ENCODE peak calls at places on chromosomes 4 and X, in nine cellular contexts. One of them, this sample, is unnamed.
A peak's percentile ranks its signal among the peaks of the same experiment; 100 is the strongest.

GRCh38 chr4:119210760-119211159 is 1.8 kb upstream of the USP53 start:
- DNase-seq in fibroblast of lung: peak; percentile 41
- DNase-seq in T-helper 2 cell: no peak
- DNase-seq in smooth muscle cell of the brain vasculature: no peak
- DNase-seq in HT1080: peak; percentile 53
- DNase-seq in hepatocyte: no peak
- DNase-seq in Daoy: no peak
- DNase-seq in activated CD8-positive, alpha-beta T cell treated with anti-CD3 and anti-CD28 coated beads for 36 hours: no peak
- DNase-seq in NCI-H2029: no peak
- DNase-seq in this sample: no peak

GRCh38 chr4:5165419-5166369 is 114.4 kb downstream of the STK32B start:
- DNase-seq in NCI-H2029: no peak
- DNase-seq in activated CD8-positive, alpha-beta T cell treated with anti-CD3 and anti-CD28 coated beads for 36 hours: no peak
- DNase-seq in fibroblast of lung: peak; percentile 23
- DNase-seq in Daoy: peak; percentile 94
- DNase-seq in smooth muscle cell of the brain vasculature: peak; percentile 17
- DNase-seq in T-helper 2 cell: no peak
- DNase-seq in HT1080: peak; percentile 79
- DNase-seq in hepatocyte: peak; percentile 17
- DNase-seq in this sample: no peak

GRCh38 chrX:8194216-8194615 is 23.1 kb upstream of the VCX2 start:
- DNase-seq in hepatocyte: no peak
- DNase-seq in smooth muscle cell of the brain vasculature: no peak
- DNase-seq in Daoy: no peak
- DNase-seq in fibroblast of lung: no peak
- DNase-seq in NCI-H2029: no peak
- DNase-seq in activated CD8-positive, alpha-beta T cell treated with anti-CD3 and anti-CD28 coated beads for 36 hours: no peak
- DNase-seq in HT1080: no peak
- DNase-seq in T-helper 2 cell: no peak
- DNase-seq in this sample: no peak

GRCh38 chr4:167282171-167282864 is 48.0 kb upstream of the SPOCK3 start:
- DNase-seq in hepatocyte: no peak
- DNase-seq in Daoy: peak; percentile 4
- DNase-seq in smooth muscle cell of the brain vasculature: no peak
- DNase-seq in fibroblast of lung: no peak
- DNase-seq in NCI-H2029: no peak
- DNase-seq in T-helper 2 cell: no peak
- DNase-seq in HT1080: peak; percentile 31
- DNase-seq in activated CD8-positive, alpha-beta T cell treated with anti-CD3 and anti-CD28 coated beads for 36 hours: no peak
- DNase-seq in this sample: no peak

GRCh38 chr4:121728798-121729226 is 32.0 kb upstream of the ANXA5 start:
- DNase-seq in fibroblast of lung: peak; percentile 79
- DNase-seq in hepatocyte: no peak
- DNase-seq in HT1080: peak; percentile 91
- DNase-seq in T-helper 2 cell: no peak
- DNase-seq in smooth muscle cell of the brain vasculature: no peak
- DNase-seq in activated CD8-positive, alpha-beta T cell treated with anti-CD3 and anti-CD28 coated beads for 36 hours: no peak
- DNase-seq in Daoy: peak; percentile 69
- DNase-seq in NCI-H2029: no peak
- DNase-seq in this sample: no peak

GRCh38 chr4:79253930-79254329 is 71.9 kb downstream of the NAA11 start:
- DNase-seq in fibroblast of lung: no peak
- DNase-seq in T-helper 2 cell: no peak
- DNase-seq in smooth muscle cell of the brain vasculature: no peak
- DNase-seq in HT1080: no peak
- DNase-seq in NCI-H2029: no peak
- DNase-seq in activated CD8-positive, alpha-beta T cell treated with anti-CD3 and anti-CD28 coated beads for 36 hours: no peak
- DNase-seq in Daoy: no peak
- DNase-seq in hepatocyte: no peak
- DNase-seq in this sample: no peak

GRCh38 chr4:10108818-10109783 is 7.5 kb downstream of the WDR1 start:
- DNase-seq in HT1080: peak; percentile 51
- DNase-seq in Daoy: peak; percentile 60
- DNase-seq in fibroblast of lung: no peak
- DNase-seq in T-helper 2 cell: peak; percentile 50
- DNase-seq in NCI-H2029: no peak
- DNase-seq in smooth muscle cell of the brain vasculature: no peak
- DNase-seq in hepatocyte: no peak
- DNase-seq in activated CD8-positive, alpha-beta T cell treated with anti-CD3 and anti-CD28 coated beads for 36 hours: peak; percentile 80
- DNase-seq in this sample: no peak

GRCh38 chrX:54640721-54641120 is 110.7 kb downstream of the GNL3L start:
- DNase-seq in NCI-H2029: no peak
- DNase-seq in hepatocyte: peak; percentile 14
- DNase-seq in smooth muscle cell of the brain vasculature: peak; percentile 7
- DNase-seq in fibroblast of lung: peak; percentile 25
- DNase-seq in T-helper 2 cell: no peak
- DNase-seq in HT1080: no peak
- DNase-seq in activated CD8-positive, alpha-beta T cell treated with anti-CD3 and anti-CD28 coated beads for 36 hours: no peak
- DNase-seq in Daoy: no peak
- DNase-seq in this sample: no peak

GRCh38 chr4:82782626-82783025 is 16.0 kb downstream of the SCD5 start:
- DNase-seq in Daoy: no peak
- DNase-seq in hepatocyte: no peak
- DNase-seq in smooth muscle cell of the brain vasculature: no peak
- DNase-seq in activated CD8-positive, alpha-beta T cell treated with anti-CD3 and anti-CD28 coated beads for 36 hours: no peak
- DNase-seq in fibroblast of lung: no peak
- DNase-seq in NCI-H2029: no peak
- DNase-seq in HT1080: no peak
- DNase-seq in T-helper 2 cell: no peak
- DNase-seq in this sample: no peak

GRCh38 chr4:87975466-87975865 is at the start of gene SPP1:
- DNase-seq in smooth muscle cell of the brain vasculature: no peak
- DNase-seq in T-helper 2 cell: peak; percentile 3
- DNase-seq in hepatocyte: peak; percentile 13
- DNase-seq in Daoy: peak; percentile 44
- DNase-seq in NCI-H2029: no peak
- DNase-seq in activated CD8-positive, alpha-beta T cell treated with anti-CD3 and anti-CD28 coated beads for 36 hours: peak; percentile 37
- DNase-seq in fibroblast of lung: no peak
- DNase-seq in HT1080: peak; percentile 79
- DNase-seq in this sample: peak; percentile 13

GRCh38 chr4:17385403-17385802 is 126.5 kb downstream of the QDPR start:
- DNase-seq in smooth muscle cell of the brain vasculature: peak; percentile 4
- DNase-seq in HT1080: peak; percentile 39
- DNase-seq in T-helper 2 cell: peak; percentile 3
- DNase-seq in hepatocyte: peak; percentile 7
- DNase-seq in fibroblast of lung: peak; percentile 60
- DNase-seq in activated CD8-positive, alpha-beta T cell treated with anti-CD3 and anti-CD28 coated beads for 36 hours: peak; percentile 10
- DNase-seq in NCI-H2029: peak; percentile 47
- DNase-seq in Daoy: no peak
- DNase-seq in this sample: no peak

GRCh38 chrX:147405764-147406163 is 506.0 kb upstream of the FMR1 start:
- DNase-seq in activated CD8-positive, alpha-beta T cell treated with anti-CD3 and anti-CD28 coated beads for 36 hours: no peak
- DNase-seq in NCI-H2029: no peak
- DNase-seq in smooth muscle cell of the brain vasculature: no peak
- DNase-seq in hepatocyte: no peak
- DNase-seq in fibroblast of lung: no peak
- DNase-seq in T-helper 2 cell: no peak
- DNase-seq in HT1080: no peak
- DNase-seq in Daoy: no peak
- DNase-seq in this sample: no peak

GRCh38 chrX:70527610-70528009 is 83.0 kb downstream of the DLG3 start:
- DNase-seq in hepatocyte: no peak
- DNase-seq in smooth muscle cell of the brain vasculature: no peak
- DNase-seq in activated CD8-positive, alpha-beta T cell treated with anti-CD3 and anti-CD28 coated beads for 36 hours: no peak
- DNase-seq in HT1080: no peak
- DNase-seq in NCI-H2029: no peak
- DNase-seq in fibroblast of lung: no peak
- DNase-seq in T-helper 2 cell: no peak
- DNase-seq in Daoy: no peak
- DNase-seq in this sample: no peak

GRCh38 chr4:1109898-1110506 is 3.4 kb downstream of the RNF212 start:
- DNase-seq in hepatocyte: peak; percentile 56
- DNase-seq in Daoy: no peak
- DNase-seq in fibroblast of lung: no peak
- DNase-seq in T-helper 2 cell: no peak
- DNase-seq in smooth muscle cell of the brain vasculature: no peak
- DNase-seq in activated CD8-positive, alpha-beta T cell treated with anti-CD3 and anti-CD28 coated beads for 36 hours: no peak
- DNase-seq in HT1080: no peak
- DNase-seq in NCI-H2029: no peak
- DNase-seq in this sample: no peak

GRCh38 chrX:154988719-154989118 is 33.8 kb downstream of the F8 start:
- DNase-seq in NCI-H2029: no peak
- DNase-seq in fibroblast of lung: no peak
- DNase-seq in Daoy: no peak
- DNase-seq in T-helper 2 cell: no peak
- DNase-seq in hepatocyte: no peak
- DNase-seq in activated CD8-positive, alpha-beta T cell treated with anti-CD3 and anti-CD28 coated beads for 36 hours: no peak
- DNase-seq in HT1080: no peak
- DNase-seq in smooth muscle cell of the brain vasculature: no peak
- DNase-seq in this sample: no peak

GRCh38 chr4:126710935-126711334 is 921.8 kb upstream of the INTU start:
- DNase-seq in hepatocyte: no peak
- DNase-seq in HT1080: no peak
- DNase-seq in Daoy: no peak
- DNase-seq in smooth muscle cell of the brain vasculature: no peak
- DNase-seq in NCI-H2029: no peak
- DNase-seq in activated CD8-positive, alpha-beta T cell treated with anti-CD3 and anti-CD28 coated beads for 36 hours: no peak
- DNase-seq in T-helper 2 cell: no peak
- DNase-seq in fibroblast of lung: no peak
- DNase-seq in this sample: no peak

GRCh38 chrX:103791826-103792458 is 15.3 kb downstream of the PLP1 start:
- DNase-seq in HT1080: no peak
- DNase-seq in fibroblast of lung: no peak
- DNase-seq in activated CD8-positive, alpha-beta T cell treated with anti-CD3 and anti-CD28 coated beads for 36 hours: no peak
- DNase-seq in smooth muscle cell of the brain vasculature: no peak
- DNase-seq in hepatocyte: no peak
- DNase-seq in Daoy: no peak
- DNase-seq in T-helper 2 cell: no peak
- DNase-seq in NCI-H2029: no peak
- DNase-seq in this sample: no peak

GRCh38 chr4:120842046-120842445 is 80.5 kb downstream of the PRDM5 start:
- DNase-seq in hepatocyte: no peak
- DNase-seq in smooth muscle cell of the brain vasculature: no peak
- DNase-seq in activated CD8-positive, alpha-beta T cell treated with anti-CD3 and anti-CD28 coated beads for 36 hours: no peak
- DNase-seq in Daoy: no peak
- DNase-seq in NCI-H2029: peak; percentile 39
- DNase-seq in fibroblast of lung: peak; percentile 76
- DNase-seq in HT1080: no peak
- DNase-seq in T-helper 2 cell: no peak
- DNase-seq in this sample: no peak

GRCh38 chrX:53594354-53594753 is 92.2 kb downstream of the HUWE1 start:
- DNase-seq in fibroblast of lung: peak; percentile 5
- DNase-seq in HT1080: peak; percentile 53
- DNase-seq in smooth muscle cell of the brain vasculature: peak; percentile 7
- DNase-seq in T-helper 2 cell: no peak
- DNase-seq in Daoy: no peak
- DNase-seq in hepatocyte: no peak
- DNase-seq in activated CD8-positive, alpha-beta T cell treated with anti-CD3 and anti-CD28 coated beads for 36 hours: no peak
- DNase-seq in NCI-H2029: no peak
- DNase-seq in this sample: no peak

GRCh38 chr4:110963621-110964020 is 340.7 kb upstream of the PITX2 start:
- DNase-seq in HT1080: no peak
- DNase-seq in smooth muscle cell of the brain vasculature: no peak
- DNase-seq in Daoy: no peak
- DNase-seq in hepatocyte: no peak
- DNase-seq in fibroblast of lung: no peak
- DNase-seq in T-helper 2 cell: no peak
- DNase-seq in activated CD8-positive, alpha-beta T cell treated with anti-CD3 and anti-CD28 coated beads for 36 hours: no peak
- DNase-seq in NCI-H2029: no peak
- DNase-seq in this sample: no peak

GRCh38 chrX:73836956-73837477 is 274.0 kb downstream of the CHIC1 start:
- DNase-seq in activated CD8-positive, alpha-beta T cell treated with anti-CD3 and anti-CD28 coated beads for 36 hours: no peak
- DNase-seq in HT1080: no peak
- DNase-seq in smooth muscle cell of the brain vasculature: no peak
- DNase-seq in T-helper 2 cell: no peak
- DNase-seq in fibroblast of lung: no peak
- DNase-seq in Daoy: no peak
- DNase-seq in hepatocyte: no peak
- DNase-seq in NCI-H2029: no peak
- DNase-seq in this sample: no peak

GRCh38 chr4:110231869-110232268 is 33.5 kb upstream of the ELOVL6 start:
- DNase-seq in Daoy: no peak
- DNase-seq in NCI-H2029: no peak
- DNase-seq in activated CD8-positive, alpha-beta T cell treated with anti-CD3 and anti-CD28 coated beads for 36 hours: no peak
- DNase-seq in hepatocyte: peak; percentile 18
- DNase-seq in fibroblast of lung: no peak
- DNase-seq in HT1080: peak; percentile 56
- DNase-seq in T-helper 2 cell: no peak
- DNase-seq in smooth muscle cell of the brain vasculature: no peak
- DNase-seq in this sample: no peak

GRCh38 chrX:69128573-69128972 is 36.7 kb downstream of the PJA1 start:
- DNase-seq in HT1080: no peak
- DNase-seq in fibroblast of lung: no peak
- DNase-seq in activated CD8-positive, alpha-beta T cell treated with anti-CD3 and anti-CD28 coated beads for 36 hours: no peak
- DNase-seq in Daoy: no peak
- DNase-seq in hepatocyte: no peak
- DNase-seq in NCI-H2029: no peak
- DNase-seq in smooth muscle cell of the brain vasculature: no peak
- DNase-seq in T-helper 2 cell: no peak
- DNase-seq in this sample: no peak

GRCh38 chrX:8341814-8342590 is 122.6 kb upstream of the VCX3B start:
- DNase-seq in smooth muscle cell of the brain vasculature: no peak
- DNase-seq in Daoy: no peak
- DNase-seq in fibroblast of lung: no peak
- DNase-seq in hepatocyte: no peak
- DNase-seq in activated CD8-positive, alpha-beta T cell treated with anti-CD3 and anti-CD28 coated beads for 36 hours: no peak
- DNase-seq in HT1080: peak; percentile 58
- DNase-seq in NCI-H2029: no peak
- DNase-seq in T-helper 2 cell: no peak
- DNase-seq in this sample: no peak

GRCh38 chrX:100085851-100086250 is 324.2 kb downstream of the PCDH19 start:
- DNase-seq in HT1080: peak; percentile 1
- DNase-seq in activated CD8-positive, alpha-beta T cell treated with anti-CD3 and anti-CD28 coated beads for 36 hours: no peak
- DNase-seq in smooth muscle cell of the brain vasculature: no peak
- DNase-seq in Daoy: no peak
- DNase-seq in T-helper 2 cell: no peak
- DNase-seq in fibroblast of lung: no peak
- DNase-seq in hepatocyte: no peak
- DNase-seq in NCI-H2029: no peak
- DNase-seq in this sample: no peak

GRCh38 chrX:29071525-29071924 is 484.3 kb downstream of the IL1RAPL1 start:
- DNase-seq in HT1080: no peak
- DNase-seq in fibroblast of lung: no peak
- DNase-seq in NCI-H2029: no peak
- DNase-seq in hepatocyte: no peak
- DNase-seq in smooth muscle cell of the brain vasculature: no peak
- DNase-seq in T-helper 2 cell: no peak
- DNase-seq in Daoy: no peak
- DNase-seq in activated CD8-positive, alpha-beta T cell treated with anti-CD3 and anti-CD28 coated beads for 36 hours: no peak
- DNase-seq in this sample: no peak

GRCh38 chrX:149568701-149569296 is 18.5 kb downstream of the MAGEA9B start:
- DNase-seq in NCI-H2029: peak; percentile 6
- DNase-seq in hepatocyte: no peak
- DNase-seq in activated CD8-positive, alpha-beta T cell treated with anti-CD3 and anti-CD28 coated beads for 36 hours: no peak
- DNase-seq in T-helper 2 cell: no peak
- DNase-seq in HT1080: no peak
- DNase-seq in smooth muscle cell of the brain vasculature: no peak
- DNase-seq in fibroblast of lung: no peak
- DNase-seq in Daoy: no peak
- DNase-seq in this sample: no peak

GRCh38 chr4:173494013-173494970 is 35.7 kb downstream of the HAND2 start:
- DNase-seq in smooth muscle cell of the brain vasculature: peak; percentile 28
- DNase-seq in fibroblast of lung: peak; percentile 78
- DNase-seq in Daoy: peak; percentile 59
- DNase-seq in activated CD8-positive, alpha-beta T cell treated with anti-CD3 and anti-CD28 coated beads for 36 hours: peak; percentile 78
- DNase-seq in NCI-H2029: peak; percentile 63
- DNase-seq in HT1080: peak; percentile 22
- DNase-seq in hepatocyte: peak; percentile 83
- DNase-seq in T-helper 2 cell: peak; percentile 42
- DNase-seq in this sample: no peak

GRCh38 chrX:103554687-103555417 is 30.5 kb upstream of the TCEAL4 start:
- DNase-seq in NCI-H2029: peak; percentile 15
- DNase-seq in activated CD8-positive, alpha-beta T cell treated with anti-CD3 and anti-CD28 coated beads for 36 hours: peak; percentile 83
- DNase-seq in Daoy: no peak
- DNase-seq in HT1080: no peak
- DNase-seq in smooth muscle cell of the brain vasculature: no peak
- DNase-seq in T-helper 2 cell: peak; percentile 35
- DNase-seq in hepatocyte: peak; percentile 73
- DNase-seq in fibroblast of lung: peak; percentile 78
- DNase-seq in this sample: peak; percentile 46

GRCh38 chr4:80219301-80220025 is 22.2 kb downstream of the PRDM8 start:
- DNase-seq in T-helper 2 cell: no peak
- DNase-seq in Daoy: peak; percentile 19
- DNase-seq in hepatocyte: peak; percentile 5
- DNase-seq in activated CD8-positive, alpha-beta T cell treated with anti-CD3 and anti-CD28 coated beads for 36 hours: no peak
- DNase-seq in HT1080: no peak
- DNase-seq in NCI-H2029: no peak
- DNase-seq in fibroblast of lung: no peak
- DNase-seq in smooth muscle cell of the brain vasculature: no peak
- DNase-seq in this sample: no peak

GRCh38 chr4:173577963-173578362 is 47.9 kb upstream of the HAND2 start:
- DNase-seq in hepatocyte: no peak
- DNase-seq in activated CD8-positive, alpha-beta T cell treated with anti-CD3 and anti-CD28 coated beads for 36 hours: no peak
- DNase-seq in T-helper 2 cell: no peak
- DNase-seq in smooth muscle cell of the brain vasculature: no peak
- DNase-seq in fibroblast of lung: no peak
- DNase-seq in Daoy: no peak
- DNase-seq in NCI-H2029: no peak
- DNase-seq in HT1080: no peak
- DNase-seq in this sample: no peak